ENCODE peak calls at places on chromosome 21, in four cellular contexts. Z, J, Q and V are unnamed samples.

GRCh38 chr21:35023396-35024070 is 25.6 kb downstream of the RUNX1 start:
- DNase-seq in J (peak; percentile 95), Z (no peak), Q (no peak), V (no peak)

GRCh38 chr21:34791776-34792503 is 123.1 kb downstream of the CLIC6 start:
- DNase-seq in Z (no peak), Q (no peak), J (no peak), V (no peak)

GRCh38 chr21:36075953-36076352 is 6.1 kb downstream of the CBR1 start:
- DNase-seq in Q (no peak), J (no peak), Z (no peak), V (no peak)

GRCh38 chr21:34834852-34835501 is 166.2 kb downstream of the CLIC6 start:
- DNase-seq in J (no peak), Q (no peak), Z (no peak), V (no peak)

GRCh38 chr21:36909423-36909822 is 57.0 kb downstream of the HLCS start:
- DNase-seq in Q (no peak), Z (no peak), J (no peak), V (no peak)

GRCh38 chr21:37535130-37535529 is 168.6 kb downstream of the DYRK1A start:
- DNase-seq in Z (no peak), J (no peak), Q (no peak), V (no peak)

GRCh38 chr21:38244885-38245869 is 11.6 kb upstream of the KCNJ15 start:
- DNase-seq in Z (peak; percentile 59), Q (no peak), J (no peak), V (no peak)

GRCh38 chr21:35470522-35470921 is 421.4 kb upstream of the RUNX1 start:
- DNase-seq in Q (peak; percentile 66), J (no peak), Z (no peak), V (no peak)

GRCh38 chr21:34202553-34203332 is 129.4 kb downstream of the MRPS6 start:
- DNase-seq in J (no peak), Z (no peak), Q (no peak), V (no peak)

GRCh38 chr21:37338671-37339526 is 27.7 kb upstream of the DYRK1A start:
- DNase-seq in J (peak; percentile 79), Q (peak; percentile 89), Z (no peak), V (peak; percentile 66)

GRCh38 chr21:17921579-17922530 is 102.7 kb upstream of the C21orf91 start:
- DNase-seq in Q (no peak), J (no peak), Z (no peak), V (no peak)

GRCh38 chr21:28991861-28992525 is 684 bp downstream of the LTN1 start:
- DNase-seq in J (peak; percentile 16), Z (no peak), Q (peak; percentile 65), V (peak; percentile 30)

GRCh38 chr21:37208056-37208705 is 59.0 kb downstream of the VPS26C start:
- DNase-seq in Z (peak; percentile 68), J (peak; percentile 13), Q (peak; percentile 66), V (no peak)

GRCh38 chr21:35422011-35422410 is 372.9 kb upstream of the RUNX1 start:
- DNase-seq in Q (no peak), Z (no peak), J (no peak), V (no peak)

GRCh38 chr21:36749935-36750578 is 51.1 kb downstream of the SIM2 start:
- DNase-seq in Z (no peak), Q (no peak), J (no peak), V (no peak)

GRCh38 chr21:36218691-36219090 is 62.1 kb downstream of the DOP1B start:
- DNase-seq in Q (no peak), J (no peak), Z (no peak), V (no peak)

GRCh38 chr21:36783612-36784383 is 84.9 kb downstream of the SIM2 start:
- DNase-seq in Q (no peak), Z (no peak), J (peak; percentile 12), V (no peak)

GRCh38 chr21:28294046-28294445 is 698.6 kb downstream of the LTN1 start:
- DNase-seq in Q (no peak), Z (no peak), J (no peak), V (no peak)

GRCh38 chr21:28972398-28972797 is 20.3 kb downstream of the LTN1 start:
- DNase-seq in Q (no peak), Z (no peak), J (no peak), V (no peak)

GRCh38 chr21:30615199-30615598 is 1.0 kb upstream of the KRTAP20-1 start:
- DNase-seq in Z (no peak), Q (no peak), J (no peak), V (no peak)

GRCh38 chr21:35273331-35273730 is 224.2 kb upstream of the RUNX1 start:
- DNase-seq in Z (no peak), Q (peak; percentile 29), J (no peak), V (no peak)

GRCh38 chr21:36437745-36438128 is 42.2 kb downstream of the CLDN14 start:
- DNase-seq in Z (no peak), Q (peak; percentile 64), J (no peak), V (no peak)

GRCh38 chr21:36350282-36350910 is 30.4 kb downstream of the MORC3 start:
- DNase-seq in Q (no peak), Z (no peak), J (no peak), V (no peak)

GRCh38 chr21:32056791-32057190 is 184.0 kb downstream of the HUNK start:
- DNase-seq in J (no peak), Q (no peak), Z (no peak), V (no peak)

GRCh38 chr21:23921670-23922418 is 1685.4 kb downstream of the MRPL39 start:
- DNase-seq in J (no peak), Q (peak; percentile 88), Z (no peak), V (no peak)

GRCh38 chr21:37670883-37671282 is 245.4 kb downstream of the KCNJ6 start:
- DNase-seq in Z (no peak), Q (no peak), J (peak; percentile 6), V (no peak)

GRCh38 chr21:23452384-23453083 is 2154.7 kb downstream of the MRPL39 start:
- DNase-seq in J (no peak), Z (no peak), Q (peak; percentile 3), V (peak; percentile 18)

GRCh38 chr21:29290245-29290644 is 8.5 kb upstream of the BACH1 start:
- DNase-seq in J (no peak), Z (no peak), Q (no peak), V (no peak)

GRCh38 chr21:18840239-18840638 is 436.7 kb upstream of the TMPRSS15 start:
- DNase-seq in Q (peak; percentile 27), Z (no peak), J (no peak), V (peak; percentile 12)

GRCh38 chr21:34986561-34987533 is 62.3 kb downstream of the RUNX1 start:
- DNase-seq in J (peak; percentile 84), Z (peak; percentile 72), Q (no peak), V (no peak)

GRCh38 chr21:31476551-31477120 is 132.6 kb upstream of the TIAM1 start:
- DNase-seq in Q (no peak), Z (no peak), J (no peak), V (no peak)

GRCh38 chr21:31221051-31221450 is 123.0 kb downstream of the TIAM1 start:
- DNase-seq in J (no peak), Q (no peak), Z (no peak), V (no peak)

GRCh38 chr21:25170681-25171080 is 436.6 kb downstream of the MRPL39 start:
- DNase-seq in J (no peak), Q (no peak), Z (no peak), V (no peak)

GRCh38 chr21:35159881-35160280 is 110.8 kb upstream of the RUNX1 start:
- DNase-seq in Q (no peak), Z (no peak), J (no peak), V (no peak)

GRCh38 chr21:25518491-25518911 is 88.8 kb downstream of the MRPL39 start:
- DNase-seq in Q (no peak), Z (no peak), J (no peak), V (no peak)

GRCh38 chr21:41610042-41610839 is 102.3 kb upstream of the TMPRSS2 start:
- DNase-seq in Z (no peak), J (peak; percentile 60), Q (peak; percentile 75), V (peak; percentile 81)
- TF ChIP-seq FOXK2 in Z (no peak), J (no peak), Q (no peak), V (no peak)

GRCh38 chr21:39597595-39598185 is 15.1 kb upstream of the B3GALT5 start:
- DNase-seq in J (no peak), Q (no peak), Z (no peak), V (no peak)

GRCh38 chr21:39588884-39589283 is 23.9 kb upstream of the B3GALT5 start:
- DNase-seq in J (no peak), Q (no peak), Z (no peak), V (no peak)

GRCh38 chr21:39599191-39599966 is 13.4 kb upstream of the B3GALT5 start:
- DNase-seq in Z (no peak), J (no peak), Q (no peak), V (no peak)

GRCh38 chr21:39595465-39595864 is 17.3 kb upstream of the B3GALT5 start:
- DNase-seq in J (no peak), Q (no peak), Z (no peak), V (no peak)

GRCh38 chr21:39593522-39593921 is 19.2 kb upstream of the B3GALT5 start:
- DNase-seq in Q (no peak), Z (no peak), J (no peak), V (no peak)
- TF ChIP-seq FOXK2 in Q (no peak), Z (no peak), J (no peak), V (no peak)

GRCh38 chr21:43315244-43316137 is 111.4 kb downstream of the SIK1 start:
- DNase-seq in Q (no peak), J (no peak), Z (no peak), V (no peak)
- TF ChIP-seq FOXK2 in Q (no peak), J (no peak), Z (no peak), V (no peak)

DNA sequence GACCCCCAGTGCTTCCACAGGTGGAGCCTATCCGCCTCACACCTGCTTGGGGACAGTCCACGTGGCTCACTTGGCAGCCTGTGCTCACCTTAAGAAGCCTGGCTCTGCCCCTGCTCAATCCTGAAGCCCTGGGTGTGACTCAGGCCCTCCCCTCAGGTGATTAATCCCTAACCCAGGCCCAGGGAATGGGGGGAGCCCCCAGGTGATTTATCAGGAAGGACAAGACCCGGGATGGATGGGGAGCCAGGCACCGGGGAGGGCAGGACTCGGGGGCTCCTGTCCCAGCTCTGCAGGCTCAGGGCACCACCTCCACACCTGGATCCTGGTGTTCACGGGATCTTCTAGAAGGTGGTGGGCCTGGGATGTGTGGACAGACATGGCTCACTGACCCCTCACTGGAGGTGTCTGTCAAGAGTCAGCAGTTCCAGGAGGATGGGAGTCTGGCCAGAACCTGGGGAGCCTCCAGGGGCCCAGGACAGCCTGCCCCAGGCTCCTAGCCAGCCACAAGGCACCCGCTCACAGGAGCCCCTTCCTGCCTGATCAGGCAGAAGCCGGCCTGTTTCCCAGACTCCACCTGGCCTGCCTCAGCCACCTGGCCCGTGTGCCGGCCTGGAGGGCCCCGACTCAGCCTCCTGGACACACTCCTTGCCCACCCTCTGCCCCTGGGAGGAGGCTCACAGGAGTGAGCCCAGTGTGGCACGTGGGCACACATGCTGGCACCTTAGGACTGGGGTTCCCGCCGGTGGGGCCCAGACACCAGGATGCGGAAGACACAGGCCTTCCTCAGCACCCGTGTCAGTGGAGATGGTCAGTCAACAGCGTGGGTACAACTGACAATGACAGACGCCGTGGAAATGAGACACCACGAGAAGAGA is 38.6 kb upstream of the COL6A1 start:
- DNase-seq in Z (no peak), J (no peak), Q (no peak), V (no peak)
- TF ChIP-seq FOXK2 in Z (no peak), J (no peak), Q (no peak), V (no peak)

GRCh38 chr21:45450741-45451740 is 46.1 kb downstream of the COL18A1 start:
- DNase-seq in Z (no peak), Q (no peak), J (no peak), V (no peak)
- TF ChIP-seq FOXK2 in Z (no peak), Q (no peak), J (no peak), V (no peak)

GRCh38 chr21:33171584-33172169 is 58.1 kb upstream of the IFNAR2 start:
- DNase-seq in J (no peak), Z (no peak), Q (no peak), V (no peak)
- TF ChIP-seq FOXK2 in J (no peak), Z (no peak), Q (no peak), V (no peak)